ENCODE peak calls at places on chromosomes 1 and 21, in six cellular contexts. Y is NCI-H748 treated with DMSO at 0.1 percent for 48 hours, I is esophagus squamous epithelium, C is posterior vena cava, G is ELR, H is fibroblast of lung. S is an unnamed sample.

GRCh38 chr1:168565825-168566224 is 10.6 kb upstream of the XCL1 start:
- DNase-seq in Y (no peak), C (no peak), H (no peak), I (no peak), G (no peak), S (no peak)

GRCh38 chr1:41021526-41022308 is at the start of gene SLFNL1:
- DNase-seq in G (peak), C (no peak), I (no peak), Y (no peak), H (no peak), S (peak)

GRCh38 chr21:41957991-41958766 is 4.4 kb upstream of the C2CD2 start:
- DNase-seq in H (peak), I (no peak), Y (no peak), G (peak), C (peak), S (no peak)

GRCh38 chr1:2312196-2312588 is 79.2 kb downstream of the MORN1 start:
- DNase-seq in G (no peak), Y (no peak), H (no peak), C (no peak), I (no peak), S (no peak)

GRCh38 chr1:43970502-43970901 is 692 bp downstream of the DPH2 start:
- DNase-seq in G (no peak), Y (no peak), I (no peak), H (no peak), C (no peak), S (no peak)

GRCh38 chr21:45022348-45022675 is 52.1 kb upstream of the ADARB1 start:
- DNase-seq in I (no peak), H (no peak), Y (no peak), C (no peak), G (no peak), S (no peak)

GRCh38 chr1:119093721-119094120 is 46.7 kb downstream of the WARS2 start:
- DNase-seq in C (no peak), G (peak), H (peak), I (no peak), Y (no peak), S (no peak)

GRCh38 chr1:31397360-31398095 is 15.5 kb upstream of the SERINC2 start:
- DNase-seq in I (no peak), Y (no peak), C (no peak), G (peak), H (peak), S (no peak)

GRCh38 chr1:65508051-65508450 is 87.6 kb downstream of the LEPR start:
- DNase-seq in C (no peak), Y (no peak), G (no peak), I (no peak), H (no peak), S (no peak)

GRCh38 chr21:41809891-41810596 is 43.2 kb upstream of the RIPK4 start:
- DNase-seq in Y (no peak), H (no peak), G (no peak), I (no peak), C (no peak), S (no peak)

GRCh38 chr1:60802884-60803283 is 279.5 kb upstream of the NFIA start:
- DNase-seq in I (no peak), Y (no peak), G (no peak), H (no peak), C (no peak), S (no peak)

GRCh38 chr21:44656868-44657267 is 864 bp upstream of the KRTAP12-3 start:
- DNase-seq in I (no peak), G (no peak), Y (no peak), H (no peak), C (no peak), S (no peak)

GRCh38 chr1:72280131-72280530 is 2.2 kb downstream of the NEGR1 start:
- DNase-seq in G (no peak), Y (no peak), H (no peak), I (no peak), C (no peak), S (no peak)

GRCh38 chr1:213986020-213986924 is 1.5 kb upstream of the PROX1 start:
- DNase-seq in Y (no peak), I (no peak), C (no peak), G (no peak), H (no peak), S (no peak)

GRCh38 chr1:36372617-36373016 is 13.1 kb downstream of the STK40 start:
- DNase-seq in C (no peak), I (no peak), G (peak), Y (no peak), H (peak), S (no peak)

GRCh38 chr1:224640018-224640417 is 23.9 kb downstream of the CNIH3 start:
- DNase-seq in G (no peak), I (no peak), H (no peak), Y (no peak), C (no peak), S (no peak)

GRCh38 chr21:35204850-35205564 is 155.9 kb upstream of the RUNX1 start:
- DNase-seq in I (no peak), H (peak), C (peak), G (peak), Y (no peak), S (no peak)

GRCh38 chr1:71179997-71180396 is 99.2 kb upstream of the ZRANB2 start:
- DNase-seq in Y (no peak), G (no peak), I (no peak), H (no peak), C (no peak), S (no peak)

GRCh38 chr1:203572134-203572625 is 54.5 kb upstream of the ATP2B4 start:
- DNase-seq in H (peak), Y (no peak), C (no peak), G (no peak), I (no peak), S (no peak)

GRCh38 chr1:76901158-76901767 is 34.0 kb downstream of the ST6GALNAC5 start:
- DNase-seq in C (no peak), G (peak), H (peak), I (no peak), Y (peak), S (peak)

GRCh38 chr1:20153000-20153418 is 13.9 kb downstream of the PLA2G2F start:
- DNase-seq in H (peak), G (no peak), Y (no peak), I (no peak), C (peak), S (no peak)

GRCh38 chr1:36966242-36966641 is 68.1 kb downstream of the GRIK3 start:
- DNase-seq in I (no peak), G (peak), H (no peak), Y (no peak), C (no peak), S (peak)

GRCh38 chr1:88773540-88774150 is 89.6 kb downstream of the PKN2 start:
- DNase-seq in G (peak), C (no peak), H (peak), I (no peak), Y (no peak), S (no peak)

GRCh38 chr1:177145102-177145779 is 19.3 kb downstream of the ASTN1 start:
- DNase-seq in G (no peak), I (no peak), H (no peak), Y (no peak), C (no peak), S (no peak)

GRCh38 chr1:51274676-51275075 is 38.6 kb downstream of the RNF11 start:
- DNase-seq in I (no peak), Y (no peak), G (no peak), H (no peak), C (no peak), S (no peak)

GRCh38 chr1:94236630-94237290 is 624 bp downstream of the ARHGAP29 start:
- DNase-seq in C (peak), H (peak), I (no peak), G (peak), Y (no peak), S (no peak)